ENCODE peak calls at places on chromosomes 1 and 21, in nine cellular contexts. W is breast epithelium, U is spleen, Z is GM23338, K is cardiac muscle cell, V is AG04450, I is lung, N is uterus, H is prostate gland. R is an unnamed sample. For H3K27me3, the result is how much of the 10 kb centered on the place peaks cover.

GRCh38 chr1:93434987-93435386 is 12.9 kb upstream of the FNBP1L start:
- DNase-seq in W (no peak), U (no peak), Z (no peak), K (no peak), V (no peak), I (no peak), N (no peak), H (no peak), R (no peak)

GRCh38 chr1:152448095-152448494 is 34.0 kb upstream of the CRNN start:
- DNase-seq in W (no peak), U (no peak), Z (no peak), K (no peak), V (no peak), I (no peak), N (no peak), H (no peak), R (no peak)

GRCh38 chr21:14863745-14864210 is 201.0 kb downstream of the NRIP1 start:
- DNase-seq in W (no peak), U (no peak), Z (no peak), K (no peak), V (no peak), I (no peak), N (no peak), H (no peak), R (no peak)

GRCh38 chr1:177857285-177857684 is 112.6 kb downstream of the SEC16B start:
- DNase-seq in W (no peak), U (no peak), Z (no peak), K (no peak), V (no peak), I (no peak), N (no peak), H (no peak), R (no peak)

GRCh38 chr1:63127376-63127775 is 195.0 kb upstream of the FOXD3 start:
- DNase-seq in W (no peak), U (no peak), Z (no peak), K (no peak), V (no peak), I (no peak), N (no peak), H (no peak), R (no peak)

GRCh38 chr1:36651176-36651910 is 168.6 kb upstream of the CSF3R start:
- DNase-seq in W (no peak), U (no peak), Z (no peak), K (no peak), V (no peak), I (no peak), N (no peak), H (no peak), R (no peak)

GRCh38 chr1:33280091-33280661 is 23.9 kb downstream of the ZNF362 start:
- DNase-seq in W (peak), U (peak), Z (peak), K (no peak), V (no peak), I (no peak), N (no peak), H (no peak), R (no peak)

GRCh38 chr1:85200367-85200869 is 398 bp downstream of the SYDE2 start:
- DNase-seq in W (peak), U (no peak), Z (peak), K (peak), V (no peak), I (no peak), N (no peak), H (peak), R (no peak)

GRCh38 chr1:39076127-39076798 is 50.1 kb downstream of the NDUFS5 start:
- DNase-seq in W (peak), U (peak), Z (no peak), K (no peak), V (no peak), I (no peak), N (peak), H (peak), R (no peak)

GRCh38 chr1:35852241-35852640 is 30.8 kb upstream of the AGO1 start:
- DNase-seq in W (no peak), U (no peak), Z (no peak), K (no peak), V (no peak), I (no peak), N (no peak), H (no peak), R (no peak)

GRCh38 chr1:234386122-234386521 is 12.9 kb downstream of the COA6 start:
- DNase-seq in W (no peak), U (no peak), Z (no peak), K (no peak), V (no peak), I (no peak), N (no peak), H (no peak), R (no peak)

GRCh38 chr1:91863498-91863897 is 22.5 kb downstream of the TGFBR3 start:
- DNase-seq in W (no peak), U (no peak), Z (no peak), K (no peak), V (no peak), I (no peak), N (no peak), H (no peak), R (no peak)
- H3K27ac ChIP-seq in W (no peak), U (no peak), Z (no peak), K (no peak), V (no peak), I (no peak), N (peak), H (peak), R (no peak)

GRCh38 chr1:1109743-1110142 is 6.1 kb downstream of the C1orf159 start:
- DNase-seq in W (no peak), U (peak), Z (no peak), K (no peak), V (no peak), I (no peak), N (no peak), H (no peak), R (peak)

GRCh38 chr1:1101503-1101902 is 14.4 kb downstream of the C1orf159 start:
- DNase-seq in W (no peak), U (peak), Z (no peak), K (no peak), V (no peak), I (no peak), N (no peak), H (no peak), R (peak)

GRCh38 chr1:1110561-1110971 is 5.3 kb downstream of the C1orf159 start:
- DNase-seq in W (no peak), U (peak), Z (no peak), K (no peak), V (no peak), I (no peak), N (no peak), H (no peak), R (no peak)

GRCh38 chr1:1111516-1112236 is 4.2 kb downstream of the C1orf159 start:
- DNase-seq in W (peak), U (peak), Z (no peak), K (no peak), V (no peak), I (no peak), N (no peak), H (no peak), R (no peak)

DNA sequence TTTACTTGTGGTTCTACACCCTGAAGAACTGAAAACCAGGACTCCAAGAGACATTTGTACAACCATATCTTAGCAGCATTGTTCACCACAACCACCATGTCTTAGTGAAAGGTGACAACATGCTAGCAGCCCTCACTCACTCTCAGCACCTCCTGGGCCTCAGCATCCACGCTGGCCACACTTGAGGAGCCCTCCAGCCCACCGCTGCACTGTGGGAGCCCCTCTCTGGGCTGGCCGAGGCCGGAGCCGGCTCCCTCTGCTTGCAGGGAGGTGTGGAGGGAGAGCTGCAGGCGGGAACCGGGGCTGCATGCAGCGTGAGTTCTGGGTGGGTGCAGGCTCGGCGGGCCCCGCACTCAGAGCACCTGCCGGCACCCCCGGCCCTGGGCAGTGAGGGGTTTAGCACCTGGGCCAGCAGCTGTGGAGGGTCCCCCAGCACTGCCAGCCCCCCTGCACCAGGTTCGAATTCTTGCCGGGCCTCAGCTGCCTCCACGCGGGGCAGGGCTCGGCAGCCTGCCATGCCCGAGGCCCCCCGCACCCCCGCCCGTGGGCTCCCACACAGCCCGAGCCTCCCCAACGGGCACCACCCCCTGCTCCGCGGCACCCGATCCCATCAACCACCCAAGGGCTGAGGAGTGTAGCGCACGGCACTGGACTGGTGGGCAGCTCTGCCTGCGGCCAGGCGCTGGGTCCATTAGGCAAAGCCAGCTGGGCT is 9.2 kb downstream of the C1orf159 start:
- DNase-seq in W (no peak), U (peak), Z (no peak), K (no peak), V (no peak), I (no peak), N (no peak), H (no peak), R (no peak)
- H3K27me3 ChIP-seq in W (under half), U (under half), Z (under half), K (under half), V (under half), I (under half), N (under half), H (under half), R (under half)

GRCh38 chr1:228862542-228863505 is 127.5 kb downstream of the RHOU start:
- DNase-seq in W (no peak), U (no peak), Z (no peak), K (no peak), V (no peak), I (no peak), N (no peak), H (no peak), R (no peak)
- H3K27ac ChIP-seq in W (peak), U (no peak), Z (no peak), K (no peak), V (no peak), I (no peak), N (no peak), H (no peak), R (no peak)

DNA sequence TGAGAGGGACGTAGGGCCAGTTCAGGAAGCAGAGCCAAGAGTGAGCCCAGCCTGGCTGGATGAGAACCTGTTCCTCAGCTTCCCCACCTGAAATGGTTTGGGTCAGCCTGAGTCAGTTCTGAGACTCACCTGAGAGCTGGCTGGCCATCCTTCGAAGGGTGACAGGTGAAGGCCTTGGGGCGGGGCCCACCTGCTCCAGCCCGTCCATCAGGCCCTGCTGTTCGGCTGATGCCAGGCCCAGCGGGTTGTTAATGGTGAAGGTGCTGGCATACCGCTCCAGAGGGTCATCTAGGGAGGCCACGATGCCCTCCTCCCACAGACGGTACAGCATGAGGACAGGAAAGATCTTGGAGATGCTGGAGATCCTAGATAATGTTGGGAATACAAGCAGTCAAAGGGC is 14.1 kb downstream of the LACTBL1 start:
- DNase-seq in W (peak), U (peak), Z (no peak), K (no peak), V (no peak), I (no peak), N (no peak), H (no peak), R (no peak)
- H3K27me3 ChIP-seq in W (under half), U (under half), Z (under half), K (under half), V (under half), I (under half), N (under half), H (under half), R (under half)